ENCODE peak calls at places on chromosomes 2 and 18, in six cellular contexts. A, L, Q, S, Z and I are unnamed samples. For H3K27me3, the result is how much of the 10 kb centered on the place peaks cover.

GRCh38 chr2:203685789-203686433 is 20.5 kb upstream of the CD28 start:
- DNase-seq in A (no peak), Q (peak), Z (no peak), S (no peak), L (no peak), I (no peak)

GRCh38 chr2:233912799-233913423 is 4.3 kb upstream of the TRPM8 start:
- DNase-seq in S (no peak), Z (no peak), L (peak), Q (peak), A (no peak), I (no peak)

GRCh38 chr18:76565238-76566173 is 70.5 kb upstream of the ZNF516 start:
- DNase-seq in A (peak), Z (peak), Q (peak), L (peak), S (no peak), I (peak)

GRCh38 chr2:213119061-213119809 is 32.2 kb downstream of the IKZF2 start:
- DNase-seq in S (no peak), A (no peak), L (peak), Z (no peak), Q (peak), I (no peak)

GRCh38 chr2:157052685-157053224 is 204.8 kb upstream of the GALNT5 start:
- DNase-seq in A (no peak), Q (peak), L (peak), Z (no peak), S (peak), I (no peak)

GRCh38 chr2:196335238-196335637 is 163.9 kb upstream of the STK17B start:
- DNase-seq in Z (no peak), S (no peak), A (no peak), L (peak), Q (no peak), I (no peak)

GRCh38 chr2:133841905-133842304 is 273.6 kb upstream of the NCKAP5 start:
- DNase-seq in S (no peak), A (no peak), Q (peak), Z (no peak), L (peak), I (no peak)

GRCh38 chr18:51427012-51427411 is 229.5 kb upstream of the MEX3C start:
- DNase-seq in Q (peak), A (no peak), S (no peak), L (no peak), Z (no peak), I (no peak)

GRCh38 chr18:48835119-48835518 is 115.6 kb downstream of the SMAD7 start:
- DNase-seq in S (no peak), A (no peak), L (no peak), Q (no peak), Z (peak), I (no peak)

GRCh38 chr2:86286518-86286917 is 50.9 kb downstream of the REEP1 start:
- DNase-seq in S (no peak), Q (no peak), Z (no peak), L (no peak), A (no peak), I (no peak)

GRCh38 chr2:239827511-239827865 is 197.7 kb downstream of the NDUFA10 start:
- DNase-seq in L (no peak), Z (peak), A (no peak), Q (no peak), S (no peak), I (no peak)

GRCh38 chr2:97645112-97645699 is 656 bp upstream of the COX5B start:
- DNase-seq in Z (peak), L (no peak), Q (no peak), S (no peak), A (no peak), I (no peak)

GRCh38 chr18:58394046-58394445 is 234.8 kb downstream of the ALPK2 start:
- DNase-seq in Q (no peak), Z (no peak), L (peak), S (no peak), A (no peak), I (no peak)

GRCh38 chr2:185477452-185477851 is 261.2 kb upstream of the FSIP2 start:
- DNase-seq in Z (no peak), S (no peak), L (no peak), A (no peak), Q (peak), I (no peak)

GRCh38 chr2:39107156-39107555 is 13.7 kb downstream of the SOS1 start:
- DNase-seq in A (no peak), S (no peak), Q (peak), L (no peak), Z (no peak), I (no peak)

GRCh38 chr2:128278979-128279378 is 39.7 kb downstream of the HS6ST1 start:
- DNase-seq in Q (no peak), Z (peak), A (no peak), L (no peak), S (no peak), I (peak)

GRCh38 chr2:3670941-3671340 is 12.9 kb downstream of the ALLC start:
- DNase-seq in S (no peak), Q (no peak), Z (no peak), L (no peak), A (no peak), I (no peak)

GRCh38 chr2:112693596-112693995 is 27.2 kb upstream of the NT5DC4 start:
- DNase-seq in S (no peak), A (no peak), Q (no peak), L (no peak), Z (no peak), I (no peak)

GRCh38 chr18:37309861-37310260 is 255.7 kb downstream of the CELF4 start:
- DNase-seq in S (no peak), Q (no peak), Z (no peak), A (no peak), L (no peak), I (no peak)

GRCh38 chr18:48711651-48712486 is 173.0 kb downstream of the CTIF start:
- DNase-seq in A (no peak), S (peak), L (peak), Z (peak), Q (no peak), I (no peak)

GRCh38 chr2:173122936-173123335 is 47.3 kb downstream of the MAP3K20 start:
- DNase-seq in Q (no peak), L (peak), Z (no peak), A (no peak), S (no peak), I (no peak)

GRCh38 chr18:63152791-63153190 is 166.8 kb downstream of the BCL2 start:
- DNase-seq in S (no peak), Q (no peak), L (no peak), Z (no peak), A (no peak), I (no peak)

GRCh38 chr2:178250429-178250828 is 56.1 kb downstream of the OSBPL6 start:
- DNase-seq in A (no peak), Q (no peak), Z (no peak), L (no peak), S (no peak), I (no peak)

GRCh38 chr2:42622943-42623676 is 54.7 kb downstream of the MTA3 start:
- DNase-seq in L (no peak), A (no peak), Q (no peak), Z (no peak), S (no peak), I (no peak)

GRCh38 chr2:211900518-211900917 is 638.1 kb downstream of the ERBB4 start:
- DNase-seq in L (no peak), S (no peak), Z (no peak), A (no peak), Q (no peak), I (no peak)

GRCh38 chr18:53984021-53984420 is 240.4 kb downstream of the MBD2 start:
- DNase-seq in A (no peak), L (no peak), Q (peak), Z (no peak), S (no peak), I (no peak)

GRCh38 chr2:232348936-232349335 is 29.6 kb upstream of the ALPP start:
- DNase-seq in A (no peak), Z (peak), L (no peak), Q (peak), S (peak), I (peak)

GRCh38 chr2:106363788-106364187 is 104.4 kb downstream of the RGPD3 start:
- DNase-seq in L (no peak), Z (no peak), S (no peak), Q (no peak), A (no peak), I (no peak)

GRCh38 chr2:224837558-224837957 is 121.4 kb upstream of the CCDC195 start:
- DNase-seq in Z (no peak), A (no peak), S (no peak), Q (peak), L (peak), I (no peak)

GRCh38 chr2:237693281-237694039 is 66.1 kb downstream of the LRRFIP1 start:
- DNase-seq in S (no peak), Z (peak), A (no peak), Q (peak), L (peak), I (no peak)

GRCh38 chr2:206256711-206257110 is 17.8 kb upstream of the ZDBF2 start:
- DNase-seq in Z (no peak), A (no peak), L (no peak), S (no peak), Q (no peak), I (no peak)

GRCh38 chr2:18889565-18890332 is 300.4 kb upstream of the NT5C1B start:
- DNase-seq in L (no peak), Z (no peak), S (no peak), Q (no peak), A (no peak), I (no peak)

GRCh38 chr2:10947005-10947440 is 35.3 kb downstream of the KCNF1 start:
- DNase-seq in A (no peak), S (no peak), Z (peak), L (peak), Q (peak), I (no peak)

GRCh38 chr2:214057986-214058385 is 352.9 kb upstream of the VWC2L start:
- DNase-seq in S (no peak), A (no peak), L (no peak), Z (no peak), Q (no peak), I (no peak)

GRCh38 chr2:8678731-8679566 is 2.9 kb upstream of the ID2 start:
- DNase-seq in A (peak), L (peak), Z (peak), S (peak), Q (peak), I (peak)
- TF ChIP-seq CTCF in A (no peak), L (peak), Z (peak), S (no peak), Q (no peak), I (peak)

GRCh38 chr2:64469261-64469660 is 15.3 kb downstream of the LGALSL start:
- DNase-seq in L (no peak), A (no peak), Z (no peak), Q (no peak), S (no peak), I (no peak)

GRCh38 chr2:64470071-64470470 is 16.1 kb downstream of the LGALSL start:
- DNase-seq in A (no peak), Q (no peak), S (no peak), L (no peak), Z (no peak), I (no peak)

GRCh38 chr2:64474200-64474630 is 20.3 kb downstream of the LGALSL start:
- DNase-seq in A (no peak), Z (no peak), L (no peak), S (no peak), Q (no peak), I (no peak)

GRCh38 chr2:64471616-64472015 is 17.7 kb downstream of the LGALSL start:
- DNase-seq in Z (no peak), S (no peak), Q (no peak), L (no peak), A (no peak), I (no peak)

GRCh38 chr2:64470921-64471320 is 17.0 kb downstream of the LGALSL start:
- DNase-seq in A (no peak), Q (no peak), Z (no peak), S (no peak), L (no peak), I (no peak)
- H3K27me3 ChIP-seq in A (under half), Q (under half), Z (under half), S (under half), L (half or more), I (under half)

GRCh38 chr2:13201924-13202323 is 485.2 kb downstream of the TRIB2 start:
- DNase-seq in L (no peak), Q (peak), A (no peak), Z (no peak), S (no peak), I (no peak)
- TF ChIP-seq CTCF in L (no peak), Q (peak), A (no peak), Z (no peak), S (no peak), I (no peak)

DNA sequence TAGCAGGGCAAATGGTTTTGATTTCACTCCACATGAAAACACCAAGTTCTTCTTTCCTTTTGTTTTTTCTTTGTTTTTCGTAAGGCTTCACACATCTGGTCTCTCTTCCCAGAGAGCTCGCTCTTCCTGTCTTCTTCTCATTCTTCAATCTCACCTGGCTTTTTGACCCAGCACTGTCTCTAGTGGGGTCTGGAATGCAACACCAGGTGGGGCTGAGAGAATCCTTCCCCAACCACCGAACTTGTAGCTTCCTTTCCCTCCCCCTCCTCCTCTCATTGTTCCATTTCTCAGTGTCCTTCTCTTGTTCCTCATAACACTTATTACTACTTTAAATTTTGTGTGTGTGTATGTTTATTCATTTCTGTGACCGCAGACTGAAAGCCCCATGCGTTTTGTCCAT is 13.5 kb upstream of the PIEZO2 start:
- DNase-seq in Q (no peak), Z (no peak), L (no peak), A (no peak), S (no peak), I (no peak)
- H3K27me3 ChIP-seq in Q (under half), Z (under half), L (under half), A (under half), S (under half), I (under half)

GRCh38 chr2:176297737-176298136 is 28.5 kb downstream of the MTX2 start:
- DNase-seq in A (no peak), L (no peak), Q (no peak), Z (no peak), S (no peak), I (no peak)
- TF ChIP-seq CTCF in A (no peak), L (no peak), Q (no peak), Z (no peak), S (no peak), I (no peak)

DNA sequence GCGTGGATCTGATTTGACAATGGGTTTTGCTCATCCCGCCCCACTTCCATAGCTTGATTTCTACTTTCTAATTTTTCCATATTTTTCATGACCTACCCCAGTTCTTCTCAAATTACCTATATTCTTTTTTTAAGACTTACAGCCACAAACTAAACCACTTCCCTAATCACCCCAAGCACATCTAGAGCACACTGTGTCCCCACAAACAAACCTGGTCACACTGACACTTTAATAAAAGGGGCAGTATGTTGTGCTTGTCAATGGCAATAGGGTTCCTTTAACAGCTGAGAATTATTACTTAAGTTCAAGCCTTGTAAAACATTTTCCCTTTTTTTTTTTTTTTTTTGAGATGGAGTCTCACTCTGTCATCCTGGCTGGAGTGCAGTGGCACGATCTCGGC is 47.1 kb downstream of the MREG start:
- DNase-seq in A (no peak), L (no peak), Q (no peak), Z (no peak), S (no peak), I (no peak)
- H3K27me3 ChIP-seq in A (under half), L (under half), Q (under half), Z (under half), S (under half), I (under half)

GRCh38 chr18:29439398-29439797 is 1262.5 kb upstream of the CDH2 start:
- DNase-seq in Q (no peak), L (no peak), S (no peak), A (no peak), Z (no peak), I (no peak)

GRCh38 chr18:29434650-29435049 is 1257.7 kb upstream of the CDH2 start:
- DNase-seq in Z (no peak), S (no peak), Q (no peak), A (no peak), L (no peak), I (no peak)

DNA sequence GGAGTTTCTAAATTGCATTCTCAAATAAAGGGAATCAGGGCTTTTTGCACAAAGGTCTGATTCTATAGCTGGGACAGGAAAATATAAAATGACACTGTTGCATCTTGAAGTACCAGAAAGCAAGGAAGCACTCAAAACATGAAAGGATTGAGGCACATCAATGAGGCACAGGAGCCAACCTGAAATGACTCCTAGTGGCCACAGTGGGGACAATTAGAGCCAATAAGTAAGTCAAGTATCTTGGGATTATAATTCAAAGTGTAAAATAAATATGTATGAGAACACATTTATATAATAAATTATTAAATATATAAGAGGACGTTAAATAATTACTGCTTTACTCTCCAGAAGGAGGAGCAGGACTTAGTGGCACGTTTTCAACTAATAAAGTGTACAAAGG is 1259.5 kb upstream of the CDH2 start:
- DNase-seq in L (no peak), Q (no peak), Z (no peak), A (no peak), S (no peak), I (no peak)
- TF ChIP-seq CTCF in L (no peak), Q (peak), Z (no peak), A (no peak), S (no peak), I (no peak)

DNA sequence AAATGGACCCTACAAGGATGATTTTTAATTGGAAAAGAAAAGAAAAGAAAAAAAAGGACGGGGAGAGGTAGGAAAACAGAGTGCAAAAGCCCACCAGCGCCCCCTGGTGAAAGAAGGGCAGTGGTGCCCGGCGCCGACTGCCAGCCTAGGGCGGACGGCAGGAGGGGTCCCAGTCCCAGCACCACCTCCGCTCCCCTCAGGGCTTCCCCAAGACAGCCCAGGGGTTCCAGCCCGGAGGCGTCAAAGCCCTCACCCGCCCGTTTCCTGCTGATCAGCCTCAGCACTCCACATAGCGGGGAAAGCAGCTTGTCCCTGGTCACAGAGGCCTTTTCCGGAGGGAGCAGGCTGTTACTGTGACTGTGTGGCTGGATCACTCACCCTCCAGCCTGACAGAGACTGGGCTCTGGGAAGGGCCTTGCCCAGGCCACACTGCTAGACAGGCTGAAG is 213.9 kb downstream of the TFCP2L1 start:
- DNase-seq in Q (no peak), A (peak), S (peak), L (peak), Z (no peak), I (peak)
- H3K27me3 ChIP-seq in Q (under half), A (under half), S (under half), L (under half), Z (under half), I (under half)

GRCh38 chr2:159131267-159131790 is 155.2 kb downstream of the WDSUB1 start:
- DNase-seq in L (no peak), A (no peak), Z (no peak), S (no peak), Q (no peak), I (no peak)

GRCh38 chr2:159136405-159136804 is 150.1 kb downstream of the WDSUB1 start:
- DNase-seq in Z (no peak), Q (no peak), S (no peak), L (no peak), A (no peak), I (no peak)

GRCh38 chr2:159131882-159132281 is 154.6 kb downstream of the WDSUB1 start:
- DNase-seq in A (no peak), Z (no peak), Q (peak), S (peak), L (peak), I (no peak)

GRCh38 chr2:159134979-159135378 is 151.5 kb downstream of the WDSUB1 start:
- DNase-seq in Z (no peak), A (no peak), L (no peak), Q (no peak), S (no peak), I (no peak)

GRCh38 chr2:159133795-159134194 is 152.7 kb downstream of the WDSUB1 start:
- DNase-seq in S (no peak), Z (no peak), L (peak), A (no peak), Q (no peak), I (no peak)
- TF ChIP-seq CTCF in S (no peak), Z (no peak), L (peak), A (no peak), Q (no peak), I (no peak)